ENCODE peak calls at places on chromosomes 11 and 22, in nine cellular contexts. K is activated CD8-positive, alpha-beta memory T cell treated with anti-CD3 and anti-CD28 coated beads, Interleukin-2, amount 50 U/mL, for 4 hours; J is nephron progenitor cell; W is activated naive CD4-positive, alpha-beta T cell treated with anti-CD3 and anti-CD28 coated beads for 36 hours; H is ACHN; Q is HS-5; A is HFF-Myc; U is HS-27A; F is hippocampal formation. N is an unnamed sample.

GRCh38 chr22:36282078-36282831 is 29.3 kb downstream of the APOL1 start:
- DNase-seq in A (no peak), H (no peak), Q (no peak), J (no peak), F (no peak), W (no peak), K (no peak), U (no peak), N (no peak)

GRCh38 chr22:31488988-31489617 is 539 bp downstream of the EIF4ENIF1 start:
- DNase-seq in Q (no peak), W (peak; percentile 63), J (peak; percentile 67), F (peak; percentile 8), A (no peak), K (peak; percentile 38), H (peak; percentile 29), U (no peak), N (peak; percentile 83)

GRCh38 chr22:37088108-37088605 is 21.4 kb downstream of the TMPRSS6 start:
- DNase-seq in F (no peak), W (peak; percentile 74), H (no peak), J (no peak), A (no peak), U (no peak), Q (no peak), K (no peak), N (no peak)

GRCh38 chr11:58060535-58060934 is 29.8 kb downstream of the OR6Q1 start:
- DNase-seq in J (no peak), A (no peak), U (no peak), W (no peak), H (peak; percentile 57), F (no peak), Q (no peak), K (no peak), N (no peak)

GRCh38 chr22:46614070-46614931 is 5.9 kb upstream of the GRAMD4 start:
- DNase-seq in Q (no peak), W (peak; percentile 90), J (no peak), U (no peak), H (no peak), A (no peak), F (no peak), K (peak; percentile 57), N (no peak)

GRCh38 chr11:95325777-95326258 is 94.8 kb upstream of the SESN3 start:
- DNase-seq in A (no peak), U (no peak), H (no peak), W (no peak), J (no peak), Q (no peak), K (no peak), F (no peak), N (no peak)

GRCh38 chr11:130192845-130193267 is 33.3 kb downstream of the ST14 start:
- DNase-seq in A (no peak), Q (no peak), F (no peak), J (no peak), U (no peak), K (no peak), W (no peak), H (no peak), N (no peak)

GRCh38 chr22:45183974-45184373 is 20.2 kb downstream of the NUP50 start:
- DNase-seq in A (no peak), F (no peak), Q (no peak), J (no peak), H (no peak), U (no peak), W (no peak), K (no peak), N (no peak)

GRCh38 chr22:43257549-43257948 is 70.6 kb upstream of the TTLL12 start:
- DNase-seq in J (no peak), A (no peak), W (no peak), F (no peak), Q (no peak), K (no peak), U (no peak), H (no peak), N (no peak)

GRCh38 chr11:118156531-118157185 is 4.0 kb upstream of the SCN4B start:
- DNase-seq in U (no peak), W (peak; percentile 39), F (no peak), J (no peak), A (no peak), K (peak; percentile 30), Q (no peak), H (no peak), N (no peak)

GRCh38 chr11:128709402-128709801 is 15.5 kb downstream of the FLI1 start:
- DNase-seq in W (no peak), K (no peak), A (peak; percentile 72), H (no peak), U (no peak), Q (peak; percentile 97), F (no peak), J (no peak), N (no peak)

GRCh38 chr11:129249923-129250322 is 57.8 kb upstream of the ARHGAP32 start:
- DNase-seq in F (no peak), Q (no peak), H (no peak), J (no peak), A (no peak), W (no peak), U (no peak), K (no peak), N (no peak)

GRCh38 chr11:7518811-7519562 is 5.2 kb downstream of the PPFIBP2 start:
- DNase-seq in F (no peak), W (no peak), U (no peak), K (no peak), Q (no peak), J (no peak), H (no peak), A (no peak), N (no peak)

GRCh38 chr11:69950120-69950519 is 128.0 kb upstream of the ANO1 start:
- DNase-seq in H (no peak), Q (no peak), F (no peak), A (no peak), J (peak; percentile 60), U (no peak), W (peak; percentile 69), K (no peak), N (peak; percentile 70)

GRCh38 chr11:130371004-130371590 is 56.4 kb upstream of the ZBTB44 start:
- DNase-seq in F (no peak), J (no peak), W (no peak), K (no peak), H (no peak), A (no peak), U (no peak), Q (no peak), N (no peak)

GRCh38 chr11:82980292-82980691 is 78.8 kb downstream of the DDIAS start:
- DNase-seq in A (peak; percentile 39), K (no peak), H (peak; percentile 67), U (peak; percentile 85), F (no peak), J (no peak), W (no peak), Q (peak; percentile 89), N (no peak)

GRCh38 chr11:119772581-119772980 is 43.6 kb upstream of the NECTIN1 start:
- DNase-seq in U (no peak), H (no peak), J (no peak), F (no peak), K (no peak), Q (no peak), A (no peak), W (no peak), N (peak; percentile 44)

GRCh38 chr11:10414659-10415058 is 40.4 kb upstream of the AMPD3 start:
- DNase-seq in A (no peak), J (no peak), Q (no peak), H (no peak), K (no peak), F (peak; percentile 28), U (no peak), W (peak; percentile 29), N (peak; percentile 80)

GRCh38 chr11:41382927-41383326 is 76.5 kb downstream of the LRRC4C start:
- DNase-seq in F (no peak), W (no peak), Q (no peak), J (no peak), H (peak; percentile 53), K (no peak), U (no peak), A (no peak), N (no peak)

GRCh38 chr11:92886243-92886905 is 83.1 kb upstream of the MTNR1B start:
- DNase-seq in H (peak; percentile 61), F (peak; percentile 44), Q (no peak), W (peak; percentile 44), A (peak; percentile 21), J (peak; percentile 57), K (no peak), U (peak; percentile 29), N (no peak)

GRCh38 chr11:74739546-74740270 is 8.5 kb upstream of the CHRDL2 start:
- DNase-seq in K (peak; percentile 43), U (no peak), W (peak; percentile 53), J (peak; percentile 49), F (peak; percentile 41), A (no peak), Q (no peak), H (peak; percentile 51), N (no peak)

GRCh38 chr22:41915035-41915782 is at the start of gene SHISA8:
- DNase-seq in A (no peak), W (peak; percentile 73), J (peak; percentile 74), H (peak; percentile 57), F (peak; percentile 4), Q (no peak), K (peak; percentile 69), U (no peak), N (no peak)

GRCh38 chr11:11157201-11157600 is 195.8 kb downstream of the CSNK2A3 start:
- DNase-seq in H (peak; percentile 32), U (no peak), F (no peak), W (peak; percentile 66), Q (no peak), J (peak; percentile 42), K (peak; percentile 66), A (no peak), N (no peak)

GRCh38 chr11:56521955-56522354 is 21.1 kb downstream of the OR5M11 start:
- DNase-seq in U (no peak), W (no peak), Q (no peak), J (no peak), H (peak; percentile 8), A (no peak), K (no peak), F (no peak), N (no peak)

GRCh38 chr11:57276169-57276854 is 39.3 kb upstream of the APLNR start:
- DNase-seq in K (no peak), H (no peak), J (no peak), Q (no peak), U (no peak), A (no peak), W (no peak), F (no peak), N (no peak)

GRCh38 chr22:40310771-40311120 is 35.6 kb upstream of the ADSL start:
- DNase-seq in F (no peak), Q (no peak), K (no peak), A (no peak), U (no peak), H (no peak), J (no peak), W (no peak), N (no peak)

N was measured in kidney.